ENCODE peak calls at places on chromosomes 13 and 19, in four cellular contexts. Q is heart left ventricle, R is astrocyte, U is stomach. K is an unnamed sample.

GRCh38 chr19:3479177-3479818 is 1.0 kb downstream of the SMIM24 start:
- DNase-seq in Q (no peak), U (peak; percentile 40), R (no peak), K (no peak)

GRCh38 chr13:97279913-97280312 is 57.8 kb downstream of the MBNL2 start:
- DNase-seq in R (peak; percentile 93), Q (no peak), U (no peak), K (no peak)

GRCh38 chr13:36453518-36453917 is 21.2 kb downstream of the CCNA1 start:
- DNase-seq in Q (no peak), U (no peak), R (no peak), K (no peak)

GRCh38 chr19:36528921-36529518 is 949 bp upstream of the ZNF260 start:
- DNase-seq in R (no peak), Q (peak; percentile 7), U (no peak), K (no peak)

GRCh38 chr19:30671622-30672051 is 299.5 kb downstream of the ZNF536 start:
- DNase-seq in Q (peak; percentile 30), U (peak; percentile 24), R (no peak), K (no peak)

GRCh38 chr19:6556480-6556879 is 25.7 kb downstream of the TNFSF9 start:
- DNase-seq in U (no peak), Q (no peak), R (peak; percentile 56), K (no peak)

GRCh38 chr13:104645786-104646185 is 1579.6 kb upstream of the SLC10A2 start:
- DNase-seq in U (no peak), R (no peak), Q (no peak), K (no peak)

GRCh38 chr19:42480335-42481095 is 37.8 kb upstream of the CXCL17 start:
- DNase-seq in R (no peak), Q (no peak), U (peak; percentile 44), K (no peak)

GRCh38 chr13:41565221-41565620 is 107.9 kb downstream of the RGCC start:
- DNase-seq in Q (no peak), U (no peak), R (peak; percentile 98), K (no peak)

GRCh38 chr13:29924482-29924884 is 74.1 kb upstream of the UBL3 start:
- DNase-seq in Q (no peak), U (no peak), R (peak; percentile 80), K (no peak)
- H3K4me1 ChIP-seq in Q (peaks cover 33% of the 10 kb centered on the region), U (peaks cover 62% of the 10 kb centered on the region), R (peaks cover 39% of the 10 kb centered on the region), K (peaks cover 19% of the 10 kb centered on the region)

DNA sequence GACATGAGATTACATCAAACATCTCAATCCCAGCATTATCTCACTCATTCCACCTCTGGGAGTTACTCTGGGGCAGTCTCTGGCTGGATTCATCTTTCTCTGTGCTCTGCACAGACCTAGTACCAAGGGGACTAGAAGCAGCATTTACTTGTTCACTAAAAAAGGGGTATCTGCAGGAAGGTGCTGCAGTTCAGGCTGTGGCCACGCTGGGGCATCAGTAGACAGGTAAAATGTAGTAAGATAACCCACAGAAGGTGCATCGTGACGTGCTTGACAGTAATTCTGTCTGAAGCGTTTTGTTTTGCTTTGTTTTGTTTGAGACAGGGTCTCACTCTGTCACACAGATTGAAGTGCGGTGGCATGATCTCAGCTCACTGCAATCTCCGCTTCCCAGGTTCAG is 29.3 kb downstream of the ZNF564 start:
- DNase-seq in R (no peak), Q (no peak), U (no peak), K (no peak)
- TF ChIP-seq CTCF in R (no peak), Q (no peak), U (no peak), K (no peak)

DNA sequence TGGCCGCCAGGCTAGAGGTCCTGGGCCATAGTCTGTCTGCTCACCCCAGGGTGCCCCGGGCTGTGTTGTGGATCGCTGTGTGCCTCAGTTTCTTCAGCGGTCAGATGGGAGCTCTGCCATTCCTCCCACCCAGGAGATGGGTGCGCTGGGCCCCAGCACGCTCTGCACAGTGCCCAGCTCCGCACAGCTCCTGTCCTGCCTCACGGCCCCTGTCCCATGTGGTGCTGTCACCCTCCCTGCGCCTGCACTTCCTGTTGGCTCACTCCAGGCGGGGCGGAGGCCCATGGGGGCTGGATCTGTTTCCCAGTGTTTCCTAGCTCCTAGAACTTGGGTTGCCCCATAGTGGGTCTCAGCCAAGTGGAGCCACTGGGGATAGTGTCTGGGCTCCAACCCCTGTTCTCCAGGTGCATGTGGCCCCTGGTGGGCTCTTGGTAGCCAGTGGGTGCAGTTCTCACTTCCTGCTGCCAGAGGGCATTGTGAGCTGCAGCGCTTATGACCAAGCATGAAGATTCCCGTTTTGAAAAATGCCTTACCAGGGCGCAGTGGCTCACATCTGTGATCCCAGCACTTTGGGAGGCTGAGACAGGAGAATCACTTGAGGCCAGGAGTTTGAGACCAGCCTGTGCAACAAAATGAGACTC is 69.8 kb downstream of the KDM4B start:
- DNase-seq in R (no peak), Q (no peak), U (peak; percentile 40), K (no peak)
- H3K4me1 ChIP-seq in R (peaks cover 40% of the 10 kb centered on the region), Q (peaks cover 30% of the 10 kb centered on the region), U (peaks cover 46% of the 10 kb centered on the region), K (peaks cover 26% of the 10 kb centered on the region)

DNA sequence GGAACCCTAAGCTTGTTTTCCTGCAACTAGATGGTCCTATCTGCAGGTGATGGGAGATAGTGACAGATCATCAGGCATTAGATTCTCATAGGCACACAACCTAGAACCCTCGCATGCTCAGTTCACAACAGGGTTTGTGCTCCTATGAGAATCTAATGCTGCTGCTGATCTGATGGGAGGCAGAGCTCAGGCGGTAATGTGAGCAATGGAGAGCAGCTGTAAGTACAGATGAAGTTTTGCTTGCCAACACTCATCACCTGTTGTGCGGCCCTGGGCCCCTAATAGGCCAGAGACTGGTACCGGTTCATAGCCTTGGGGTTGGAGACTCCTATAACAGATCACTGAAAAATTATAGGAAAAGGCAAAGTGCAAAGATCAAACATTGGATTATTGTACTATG is 267.2 kb downstream of the PCDH9 start:
- DNase-seq in Q (no peak), U (no peak), R (no peak), K (no peak)
- TF ChIP-seq CTCF in Q (no peak), U (no peak), R (no peak), K (no peak)

GRCh38 chr13:114309806-114310410 is 4.4 kb upstream of the CHAMP1 start:
- DNase-seq in Q (no peak), R (no peak), U (no peak), K (no peak)
- H3K4me1 ChIP-seq in Q (peaks cover 12% of the 10 kb centered on the region), R (peaks cover 6% of the 10 kb centered on the region), U (peaks cover 10% of the 10 kb centered on the region), K (no peaks in the 10 kb centered on the region)

GRCh38 chr19:1811942-1812425 is at the start of gene ATP8B3:
- DNase-seq in U (peak; percentile 84), Q (no peak), R (no peak), K (no peak)
- TF ChIP-seq CTCF in U (no peak), Q (no peak), R (no peak), K (no peak)

GRCh38 chr13:98557934-98558630 is 18.8 kb downstream of the STK24 start:
- DNase-seq in Q (no peak), R (peak; percentile 65), U (no peak), K (no peak)

GRCh38 chr13:98564204-98564603 is 12.7 kb downstream of the STK24 start:
- DNase-seq in R (no peak), Q (no peak), U (no peak), K (no peak)

GRCh38 chr13:98565726-98566577 is 11.0 kb downstream of the STK24 start:
- DNase-seq in Q (peak; percentile 54), R (peak; percentile 29), U (peak; percentile 31), K (no peak)

GRCh38 chr13:98567140-98567539 is 9.8 kb downstream of the STK24 start:
- DNase-seq in R (no peak), U (no peak), Q (no peak), K (no peak)

DNA sequence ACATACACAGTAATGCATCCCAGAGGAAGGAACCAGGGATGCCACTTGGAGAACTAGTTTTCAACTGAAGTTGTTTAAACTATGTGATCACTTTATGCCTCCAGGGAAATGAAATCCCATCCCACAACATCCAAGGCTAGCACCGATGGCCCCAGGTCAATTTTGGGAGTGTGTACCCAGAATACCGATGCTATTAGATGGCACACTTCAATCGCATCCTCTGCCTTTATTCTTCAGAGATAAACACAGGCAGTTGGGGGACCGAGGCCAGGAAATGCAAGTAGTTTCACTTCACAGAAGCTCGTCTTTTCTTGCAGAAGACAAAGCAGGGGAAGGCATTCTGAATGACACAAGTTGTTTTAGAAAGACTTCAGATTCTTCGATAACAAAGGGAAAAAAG is 13.8 kb downstream of the STK24 start:
- DNase-seq in R (no peak), Q (no peak), U (no peak), K (no peak)
- H3K4me1 ChIP-seq in R (peaks cover 17% of the 10 kb centered on the region), Q (peaks cover 79% of the 10 kb centered on the region), U (peaks cover 100% of the 10 kb centered on the region), K (peaks cover 70% of the 10 kb centered on the region)

GRCh38 chr13:110683203-110683883 is 22.6 kb downstream of the CARS2 start:
- DNase-seq in Q (no peak), R (no peak), U (no peak), K (no peak)
- TF ChIP-seq CTCF in Q (peak; percentile 44), R (peak; percentile 67), U (peak; percentile 48), K (peak; percentile 39)

GRCh38 chr19:10508707-10509106 is 5.6 kb upstream of the KEAP1 start:
- DNase-seq in Q (no peak), U (no peak), R (no peak), K (no peak)

GRCh38 chr19:10505583-10506229 is 2.5 kb upstream of the KEAP1 start:
- DNase-seq in Q (peak; percentile 66), R (no peak), U (peak; percentile 85), K (peak; percentile 79)

GRCh38 chr19:10503002-10503789 is at the start of gene KEAP1:
- DNase-seq in U (peak; percentile 38), R (no peak), Q (peak; percentile 43), K (peak; percentile 87)

GRCh38 chr19:10510301-10510802 is 6.9 kb downstream of the S1PR5 start:
- DNase-seq in U (no peak), Q (no peak), R (no peak), K (peak; percentile 72)

GRCh38 chr19:10508036-10508435 is 4.9 kb upstream of the KEAP1 start:
- DNase-seq in Q (no peak), U (no peak), R (no peak), K (no peak)
- H3K4me1 ChIP-seq in Q (peaks cover 12% of the 10 kb centered on the region), U (peaks cover 20% of the 10 kb centered on the region), R (peaks cover 4% of the 10 kb centered on the region), K (peaks cover 22% of the 10 kb centered on the region)

DNA sequence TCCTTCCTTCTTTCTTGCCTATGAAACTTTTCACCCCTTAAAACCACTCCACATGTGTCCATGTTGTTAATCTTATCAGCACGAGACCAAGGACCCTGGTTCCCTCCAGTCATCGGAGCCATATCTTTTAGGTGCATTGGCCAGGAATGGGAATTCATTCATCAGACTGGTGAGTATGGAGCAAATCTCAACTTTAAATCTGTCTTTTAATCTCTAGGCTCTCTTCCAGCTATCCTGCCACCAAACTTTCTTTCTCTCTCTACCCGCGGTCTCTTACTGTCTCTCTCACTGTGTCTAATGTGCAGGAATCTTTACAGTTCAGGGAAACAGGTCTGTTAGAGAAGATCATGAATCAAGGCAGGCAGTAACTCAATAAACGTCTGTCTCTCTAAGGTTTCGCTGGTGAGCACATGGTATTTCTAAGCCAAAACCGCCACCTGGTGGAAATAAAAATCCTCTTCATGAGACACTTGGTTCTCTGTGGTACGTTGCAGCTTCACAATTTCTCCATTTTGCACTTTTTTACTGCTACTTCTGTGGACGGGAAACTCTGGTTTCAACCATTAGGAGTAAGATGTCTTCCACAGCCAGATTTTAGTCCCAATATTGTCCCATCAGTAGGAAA is 16.1 kb downstream of the LGALS16 start:
- DNase-seq in U (peak; percentile 29), Q (no peak), R (peak; percentile 8), K (no peak)
- TF ChIP-seq CTCF in U (peak; percentile 54), Q (peak; percentile 58), R (peak; percentile 42), K (peak; percentile 32)